ENCODE peak calls at places on chromosomes 13 and 19, in six cellular contexts. J is cardiac fibroblast, R is endodermal cell, A is astrocyte of the cerebellum, Q is NT2/D1, I is PC-3. W is an unnamed sample.

GRCh38 chr13:109297628-109298027 is 488.8 kb downstream of the IRS2 start:
- DNase-seq in I (no peak), R (no peak), J (peak; percentile 92), Q (no peak), A (peak; percentile 40), W (peak; percentile 86)

GRCh38 chr13:108755084-108755483 is 125.7 kb downstream of the MYO16 start:
- DNase-seq in R (no peak), I (no peak), A (no peak), J (no peak), Q (no peak), W (no peak)

GRCh38 chr19:53101518-53101917 is 1.7 kb downstream of the ZNF160 start:
- DNase-seq in I (peak; percentile 27), J (peak; percentile 24), Q (no peak), A (no peak), R (no peak), W (no peak)

GRCh38 chr19:54253331-54254194 is 3.5 kb downstream of the LILRB5 start:
- DNase-seq in J (no peak), I (no peak), Q (no peak), A (no peak), R (peak; percentile 32), W (no peak)

GRCh38 chr19:2014731-2015610 is 543 bp downstream of the BTBD2 start:
- DNase-seq in R (peak; percentile 68), A (no peak), I (no peak), J (no peak), Q (no peak), W (no peak)

GRCh38 chr19:8512115-8512967 is 1.6 kb downstream of the ZNF414 start:
- DNase-seq in R (peak; percentile 84), I (peak; percentile 61), J (peak; percentile 25), Q (no peak), A (no peak), W (no peak)

GRCh38 chr13:72798817-72799216 is 16.9 kb downstream of the PIBF1 start:
- DNase-seq in R (no peak), J (no peak), A (no peak), I (no peak), Q (no peak), W (no peak)

GRCh38 chr13:19252381-19252780 is 70.8 kb upstream of the TUBA3C start:
- DNase-seq in J (no peak), Q (no peak), I (no peak), A (no peak), R (no peak), W (no peak)

GRCh38 chr19:28878862-28879566 is 333.9 kb downstream of the UQCRFS1 start:
- DNase-seq in Q (peak; percentile 88), R (peak; percentile 81), A (peak; percentile 60), J (peak; percentile 86), I (peak; percentile 62), W (peak; percentile 33)

GRCh38 chr19:52270266-52270885 is 989 bp downstream of the ZNF766 start:
- DNase-seq in J (no peak), A (no peak), I (no peak), R (peak; percentile 53), Q (no peak), W (no peak)

GRCh38 chr13:48401480-48401879 is 11.4 kb downstream of the LPAR6 start:
- DNase-seq in R (no peak), Q (no peak), A (no peak), J (no peak), I (no peak), W (no peak)

GRCh38 chr19:18574691-18575291 is 3.1 kb downstream of the UBA52 start:
- DNase-seq in I (no peak), A (no peak), J (no peak), Q (no peak), R (no peak), W (no peak)

GRCh38 chr19:56837892-56838679 is 2.4 kb downstream of the PEG3 start:
- DNase-seq in R (no peak), I (peak; percentile 58), Q (peak; percentile 70), J (no peak), A (no peak), W (peak; percentile 4)

GRCh38 chr13:27306364-27306763 is 35.7 kb downstream of the RASL11A start:
- DNase-seq in Q (no peak), A (no peak), R (no peak), J (no peak), I (no peak), W (no peak)

GRCh38 chr19:37114001-37114400 is 35.8 kb downstream of the ZNF420 start:
- DNase-seq in R (no peak), I (no peak), J (no peak), Q (no peak), A (no peak), W (no peak)

GRCh38 chr13:27183561-27184147 is 12.0 kb upstream of the USP12 start:
- DNase-seq in J (peak; percentile 80), R (no peak), A (no peak), Q (no peak), I (peak; percentile 49), W (no peak)

GRCh38 chr13:41523396-41523795 is 66.0 kb downstream of the RGCC start:
- DNase-seq in Q (no peak), I (no peak), R (no peak), J (no peak), A (no peak), W (no peak)

GRCh38 chr13:31207630-31208549 is 8.1 kb downstream of the B3GLCT start:
- DNase-seq in R (no peak), Q (no peak), A (peak; percentile 82), I (no peak), J (peak; percentile 36), W (peak; percentile 72)

GRCh38 chr13:45537506-45537905 is 72.8 kb downstream of the COG3 start:
- DNase-seq in I (no peak), R (no peak), Q (no peak), A (no peak), J (peak; percentile 33), W (no peak)

GRCh38 chr19:15429825-15430467 is 11.2 kb upstream of the AKAP8L start:
- DNase-seq in Q (no peak), I (no peak), A (no peak), R (no peak), J (no peak), W (no peak)

GRCh38 chr13:114108141-114108761 is 24.2 kb downstream of the RASA3 start:
- DNase-seq in A (no peak), I (no peak), Q (no peak), J (no peak), R (peak; percentile 10), W (no peak)

DNA sequence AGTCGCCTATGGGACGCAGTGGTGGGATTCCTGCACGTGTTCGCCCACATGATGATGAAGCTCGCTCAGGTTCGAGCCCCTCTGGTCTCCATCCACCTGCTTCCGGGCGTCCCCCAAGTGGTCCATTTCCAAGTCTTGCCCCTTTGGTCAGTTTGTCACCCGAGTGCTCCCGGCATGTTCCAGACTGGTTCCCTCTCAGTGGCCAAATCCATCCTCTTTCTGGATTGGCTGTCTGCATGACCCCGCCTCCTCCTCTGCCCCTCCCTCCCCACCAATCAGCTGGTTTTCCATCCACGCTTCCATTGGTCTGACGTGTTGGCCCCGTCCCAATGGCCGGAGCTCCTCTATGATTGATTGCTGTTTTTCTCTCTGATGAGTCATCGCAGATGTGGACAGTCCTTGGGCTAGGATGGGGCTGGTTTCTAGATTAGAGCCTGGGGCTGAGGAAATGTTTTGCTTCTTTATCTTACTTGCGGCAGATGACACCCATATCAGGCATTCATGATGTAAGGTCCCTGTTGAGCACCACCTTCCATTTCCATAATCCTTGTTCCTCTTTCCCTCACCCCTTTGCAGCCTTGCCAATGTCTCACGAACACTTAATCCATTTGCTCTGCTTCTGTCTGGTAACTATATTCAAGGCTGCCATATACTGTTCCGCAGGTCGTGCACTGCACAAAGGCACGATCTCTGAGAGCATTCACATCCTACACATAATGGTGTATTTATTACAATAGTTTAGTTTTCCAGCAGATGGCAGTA is 73.8 kb downstream of the MAP4K1 start:
- DNase-seq in J (peak; percentile 90), Q (peak; percentile 18), I (peak; percentile 80), R (peak; percentile 75), A (peak; percentile 5), W (peak; percentile 77)
- H3K4me3 ChIP-seq in J (peak overlapping the region; percentile 46), Q (no peak overlapping the region), I (peak overlapping the region; percentile 47), R (no peak overlapping the region), A (no peak overlapping the region), W (no peak overlapping the region)

GRCh38 chr13:104314926-104315535 is 1248.8 kb upstream of the SLC10A2 start:
- DNase-seq in I (peak; percentile 45), J (peak; percentile 58), A (no peak), Q (no peak), R (no peak), W (peak; percentile 9)

GRCh38 chr13:104318121-104318520 is 1251.9 kb upstream of the SLC10A2 start:
- DNase-seq in J (peak; percentile 68), I (peak; percentile 38), R (no peak), A (peak; percentile 31), Q (no peak), W (peak; percentile 55)

GRCh38 chr13:104315606-104316005 is 1249.4 kb upstream of the SLC10A2 start:
- DNase-seq in A (peak; percentile 84), R (no peak), Q (no peak), I (peak; percentile 88), J (peak; percentile 98), W (peak; percentile 93)

GRCh38 chr13:104310861-104311260 is 1244.6 kb upstream of the SLC10A2 start:
- DNase-seq in I (peak; percentile 25), Q (no peak), R (no peak), A (no peak), J (no peak), W (peak; percentile 33)

DNA sequence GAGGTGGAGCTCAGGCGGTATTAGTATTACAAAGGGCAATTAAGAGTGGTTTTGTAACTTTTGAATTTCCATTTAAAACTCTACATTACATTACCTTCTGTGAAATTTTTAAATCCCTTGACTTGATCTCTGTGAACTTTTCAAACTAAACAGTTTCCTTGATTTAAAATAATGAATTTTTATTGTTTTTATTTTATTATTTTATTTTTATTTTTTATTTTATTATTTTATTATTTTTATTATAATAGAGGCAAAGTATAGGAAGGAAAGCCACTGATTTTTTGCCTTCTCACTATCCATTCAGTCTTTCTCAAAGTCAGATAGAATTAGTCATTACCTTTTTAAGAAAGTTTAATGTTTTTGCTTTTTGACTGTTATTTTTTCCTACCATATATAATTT is 1248.1 kb upstream of the SLC10A2 start:
- DNase-seq in R (no peak), Q (no peak), J (no peak), A (no peak), I (no peak), W (no peak)
- H3K4me3 ChIP-seq in R (peak overlapping the region; percentile 41), Q (no peak overlapping the region), J (no peak overlapping the region), A (no peak overlapping the region), I (no peak overlapping the region), W (no peak overlapping the region)

GRCh38 chr13:40439928-40440327 is 226.5 kb downstream of the FOXO1 start:
- DNase-seq in R (no peak), Q (no peak), A (no peak), I (no peak), J (no peak), W (no peak)

GRCh38 chr13:40438022-40438692 is 228.3 kb downstream of the FOXO1 start:
- DNase-seq in I (no peak), A (no peak), Q (no peak), R (no peak), J (peak; percentile 48), W (no peak)

GRCh38 chr13:40442191-40442590 is 224.2 kb downstream of the FOXO1 start:
- DNase-seq in Q (no peak), J (no peak), I (no peak), R (no peak), A (no peak), W (no peak)

GRCh38 chr13:40440990-40441820 is 225.2 kb downstream of the FOXO1 start:
- DNase-seq in Q (no peak), A (peak; percentile 8), I (no peak), J (peak; percentile 41), R (no peak), W (peak; percentile 48)

GRCh38 chr13:40438999-40439797 is 227.2 kb downstream of the FOXO1 start:
- DNase-seq in A (no peak), I (no peak), J (peak; percentile 71), R (no peak), Q (no peak), W (peak; percentile 28)
- H3K4me3 ChIP-seq in A (no peak overlapping the region), I (no peak overlapping the region), J (peak overlapping the region; percentile 12), R (no peak overlapping the region), Q (no peak overlapping the region), W (no peak overlapping the region)

GRCh38 chr19:708154-709141 is at the start of gene PALM:
- DNase-seq in I (peak; percentile 15), A (no peak), J (no peak), R (peak; percentile 87), Q (no peak), W (no peak)
- H3K4me3 ChIP-seq in I (peak within 1 kb of the TSS; percentile 65), A (peak within 1 kb of the TSS; percentile 64), J (peak within 1 kb of the TSS; percentile 50), R (peak within 1 kb of the TSS; percentile 76), Q (peak within 1 kb of the TSS; percentile 62), W (peak within 1 kb of the TSS; percentile 52)

W was measured in astrocyte of the spinal cord.